ENCODE peak calls at places on chromosome 1, in six cellular contexts. One of them, this sample, is unnamed.
A peak's percentile ranks its signal among the peaks of the same experiment; 100 is the strongest.

GRCh38 chr1:27602510-27603319 is 1.2 kb downstream of the AHDC1 start:
- DNase-seq in gastrocnemius medialis: peak; percentile 70
- DNase-seq in upper lobe of right lung: peak; percentile 84
- DNase-seq in uterus: peak; percentile 71
- DNase-seq in RWPE1: peak; percentile 83
- DNase-seq in tibial artery: peak; percentile 84
- DNase-seq in this sample: no peak

GRCh38 chr1:18486195-18486594 is 5.5 kb downstream of the KLHDC7A start:
- DNase-seq in upper lobe of right lung: no peak
- DNase-seq in gastrocnemius medialis: no peak
- DNase-seq in tibial artery: no peak
- DNase-seq in uterus: no peak
- DNase-seq in RWPE1: no peak
- DNase-seq in this sample: no peak

GRCh38 chr1:18946550-18947381 is 9.7 kb downstream of the IFFO2 start:
- DNase-seq in gastrocnemius medialis: no peak
- DNase-seq in uterus: no peak
- DNase-seq in tibial artery: no peak
- DNase-seq in upper lobe of right lung: no peak
- DNase-seq in RWPE1: no peak
- DNase-seq in this sample: no peak

GRCh38 chr1:31681421-31681820 is 22.4 kb downstream of the COL16A1 start:
- DNase-seq in RWPE1: no peak
- DNase-seq in uterus: no peak
- DNase-seq in gastrocnemius medialis: no peak
- DNase-seq in upper lobe of right lung: no peak
- DNase-seq in tibial artery: no peak
- DNase-seq in this sample: no peak

GRCh38 chr1:174766727-174767126 is 233.0 kb upstream of the CACYBP start:
- DNase-seq in upper lobe of right lung: no peak
- DNase-seq in tibial artery: no peak
- DNase-seq in uterus: no peak
- DNase-seq in RWPE1: no peak
- DNase-seq in gastrocnemius medialis: no peak
- DNase-seq in this sample: no peak

GRCh38 chr1:112358798-112359408 is 37.1 kb upstream of the CTTNBP2NL start:
- DNase-seq in tibial artery: peak; percentile 87
- DNase-seq in uterus: peak; percentile 83
- DNase-seq in gastrocnemius medialis: peak; percentile 66
- DNase-seq in upper lobe of right lung: peak; percentile 88
- DNase-seq in RWPE1: peak; percentile 51
- DNase-seq in this sample: peak; percentile 66

GRCh38 chr1:19866758-19867157 is 15.4 kb upstream of the OTUD3 start:
- DNase-seq in tibial artery: no peak
- DNase-seq in RWPE1: no peak
- DNase-seq in uterus: no peak
- DNase-seq in upper lobe of right lung: no peak
- DNase-seq in gastrocnemius medialis: peak; percentile 38
- DNase-seq in this sample: no peak

GRCh38 chr1:28592314-28593071 is 428 bp downstream of the RAB42 start:
- DNase-seq in tibial artery: no peak
- DNase-seq in upper lobe of right lung: peak; percentile 71
- DNase-seq in RWPE1: no peak
- DNase-seq in uterus: peak; percentile 26
- DNase-seq in gastrocnemius medialis: no peak
- DNase-seq in this sample: no peak

GRCh38 chr1:81510701-81511100 is 290.0 kb upstream of the ADGRL2 start:
- DNase-seq in upper lobe of right lung: no peak
- DNase-seq in tibial artery: no peak
- DNase-seq in gastrocnemius medialis: no peak
- DNase-seq in uterus: no peak
- DNase-seq in RWPE1: no peak
- DNase-seq in this sample: no peak

GRCh38 chr1:172978595-172978994 is 72.1 kb downstream of the TNFSF18 start:
- DNase-seq in RWPE1: no peak
- DNase-seq in upper lobe of right lung: no peak
- DNase-seq in uterus: no peak
- DNase-seq in tibial artery: no peak
- DNase-seq in gastrocnemius medialis: no peak
- DNase-seq in this sample: no peak

GRCh38 chr1:204573563-204573925 is 57.3 kb downstream of the MDM4 start:
- DNase-seq in gastrocnemius medialis: no peak
- DNase-seq in uterus: no peak
- DNase-seq in upper lobe of right lung: no peak
- DNase-seq in RWPE1: peak; percentile 72
- DNase-seq in tibial artery: no peak
- DNase-seq in this sample: no peak

GRCh38 chr1:4825841-4826450 is 171.5 kb downstream of the AJAP1 start:
- DNase-seq in uterus: no peak
- DNase-seq in upper lobe of right lung: no peak
- DNase-seq in tibial artery: no peak
- DNase-seq in RWPE1: peak; percentile 25
- DNase-seq in gastrocnemius medialis: no peak
- DNase-seq in this sample: no peak

GRCh38 chr1:1374861-1375662 is at the start of gene AURKAIP1:
- DNase-seq in RWPE1: peak; percentile 99
- DNase-seq in upper lobe of right lung: peak; percentile 98
- DNase-seq in gastrocnemius medialis: peak; percentile 99
- DNase-seq in uterus: peak; percentile 98
- DNase-seq in tibial artery: peak; percentile 99
- DNase-seq in this sample: peak; percentile 98
- TF ChIP-seq CTCF in RWPE1: no peak
- TF ChIP-seq CTCF in upper lobe of right lung: peak; percentile 35
- TF ChIP-seq CTCF in gastrocnemius medialis: peak; percentile 24
- TF ChIP-seq CTCF in uterus: peak; percentile 65
- TF ChIP-seq CTCF in tibial artery: no peak
- TF ChIP-seq CTCF in this sample: peak; percentile 22

DNA sequence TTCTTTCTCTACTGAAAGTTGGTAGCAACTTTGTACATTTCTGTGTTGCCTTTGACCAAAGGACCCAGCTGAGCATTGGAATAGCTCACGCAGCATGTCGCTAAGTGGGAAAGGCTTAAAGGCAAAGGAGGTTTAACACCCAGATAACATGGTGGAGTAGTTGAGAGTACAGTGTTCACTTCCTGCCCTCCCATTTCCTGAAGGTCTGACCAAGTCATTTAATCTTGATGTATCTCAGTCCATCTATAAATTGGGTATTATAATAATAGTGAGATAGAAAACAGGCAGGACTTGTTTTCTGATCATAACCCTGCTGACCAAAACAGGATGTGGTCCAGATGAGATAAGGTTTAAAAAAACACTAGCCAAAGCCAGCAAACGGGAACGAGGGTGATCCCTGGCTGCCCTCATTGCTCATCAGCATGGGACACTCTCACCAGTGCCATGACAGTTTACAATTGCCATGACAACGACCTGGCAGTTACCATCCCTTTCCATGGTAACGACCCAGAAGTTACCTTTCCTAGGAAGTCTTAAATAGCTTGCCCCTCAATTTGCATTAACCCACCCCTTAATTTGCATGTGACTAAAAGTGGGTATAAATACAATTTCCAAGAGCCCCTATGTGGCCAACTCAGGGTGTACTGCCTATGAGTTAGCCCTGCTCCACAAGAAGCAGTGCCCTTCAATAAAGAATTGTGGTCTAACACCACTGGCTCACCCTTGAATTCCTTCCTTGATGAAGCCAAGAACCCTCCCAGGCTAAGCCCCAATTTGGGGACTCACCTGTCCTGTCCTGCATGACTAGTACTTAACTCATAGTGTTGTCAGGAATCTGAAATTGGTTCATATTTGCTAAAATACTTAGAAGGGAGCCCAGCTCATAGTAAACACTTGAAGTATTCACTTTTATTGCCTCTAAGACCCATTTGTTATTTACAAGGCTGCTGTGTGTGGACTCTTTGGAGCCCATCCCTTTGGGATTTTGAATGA is 28.4 kb upstream of the FHAD1 start:
- DNase-seq in upper lobe of right lung: peak; percentile 55
- DNase-seq in tibial artery: no peak
- DNase-seq in RWPE1: no peak
- DNase-seq in gastrocnemius medialis: no peak
- DNase-seq in uterus: no peak
- DNase-seq in this sample: no peak
- H3K27ac ChIP-seq in upper lobe of right lung: no peak overlapping the region
- H3K27ac ChIP-seq in tibial artery: no peak overlapping the region
- H3K27ac ChIP-seq in RWPE1: no peak overlapping the region
- H3K27ac ChIP-seq in gastrocnemius medialis: no peak overlapping the region
- H3K27ac ChIP-seq in uterus: no peak overlapping the region
- H3K27ac ChIP-seq in this sample: no peak overlapping the region

GRCh38 chr1:157157481-157158190 is 19.4 kb upstream of the ETV3 start:
- DNase-seq in gastrocnemius medialis: no peak
- DNase-seq in uterus: no peak
- DNase-seq in tibial artery: no peak
- DNase-seq in RWPE1: no peak
- DNase-seq in upper lobe of right lung: no peak
- DNase-seq in this sample: no peak
- TF ChIP-seq CTCF in gastrocnemius medialis: no peak
- TF ChIP-seq CTCF in uterus: no peak
- TF ChIP-seq CTCF in tibial artery: no peak
- TF ChIP-seq CTCF in RWPE1: no peak
- TF ChIP-seq CTCF in upper lobe of right lung: no peak
- TF ChIP-seq CTCF in this sample: no peak

DNA sequence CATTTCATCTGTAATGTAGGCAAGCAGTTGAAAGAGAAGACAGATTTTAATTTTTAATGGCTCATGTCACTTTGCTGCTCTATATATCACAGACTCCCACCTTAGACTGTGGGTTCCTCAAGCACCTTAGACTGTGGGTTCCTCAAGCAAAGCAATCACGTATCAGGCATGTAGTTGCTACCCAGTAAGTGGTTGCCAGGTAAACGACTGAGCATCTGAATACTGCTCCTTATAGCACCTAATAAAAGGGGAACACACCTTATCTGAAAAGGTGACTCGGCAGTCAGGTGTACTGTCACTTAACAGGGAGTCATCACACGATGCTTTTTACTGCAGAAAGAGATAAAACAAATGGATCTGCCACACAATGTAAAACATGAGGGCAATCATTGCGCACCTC is 92.5 kb upstream of the LPGAT1 start:
- DNase-seq in upper lobe of right lung: no peak
- DNase-seq in tibial artery: no peak
- DNase-seq in RWPE1: no peak
- DNase-seq in gastrocnemius medialis: no peak
- DNase-seq in uterus: no peak
- DNase-seq in this sample: no peak
- H3K27ac ChIP-seq in upper lobe of right lung: no peak overlapping the region
- H3K27ac ChIP-seq in tibial artery: no peak overlapping the region
- H3K27ac ChIP-seq in RWPE1: no peak overlapping the region
- H3K27ac ChIP-seq in gastrocnemius medialis: no peak overlapping the region
- H3K27ac ChIP-seq in uterus: no peak overlapping the region
- H3K27ac ChIP-seq in this sample: no peak overlapping the region

GRCh38 chr1:185373813-185374524 is 56.9 kb upstream of the IVNS1ABP start:
- DNase-seq in upper lobe of right lung: no peak
- DNase-seq in gastrocnemius medialis: peak; percentile 19
- DNase-seq in tibial artery: no peak
- DNase-seq in RWPE1: no peak
- DNase-seq in uterus: no peak
- DNase-seq in this sample: no peak
- TF ChIP-seq CTCF in upper lobe of right lung: no peak
- TF ChIP-seq CTCF in gastrocnemius medialis: no peak
- TF ChIP-seq CTCF in tibial artery: no peak
- TF ChIP-seq CTCF in RWPE1: no peak
- TF ChIP-seq CTCF in uterus: no peak
- TF ChIP-seq CTCF in this sample: no peak